ENCODE peak calls at places on chromosomes 11 and 22, in nine cellular contexts. B, O, U, Z, D, S, Y, I and J are unnamed samples. For H3K4me1, the result is how much of the 10 kb centered on the place peaks cover.

GRCh38 chr11:10925149-10925926 is 67.5 kb upstream of the ZBED5 start:
- DNase-seq in S (no peak), U (no peak), Y (no peak), B (no peak), Z (no peak), O (no peak), D (peak), I (no peak), J (peak)

GRCh38 chr11:44625759-44626523 is 60.5 kb downstream of the CD82 start:
- DNase-seq in S (peak), B (no peak), D (no peak), U (no peak), O (no peak), Y (no peak), I (no peak), Z (no peak), J (no peak)

GRCh38 chr11:102513869-102514268 is 16.7 kb downstream of the MMP7 start:
- DNase-seq in U (no peak), D (no peak), Y (peak), B (peak), O (no peak), I (peak), S (peak), Z (peak), J (no peak)

GRCh38 chr11:43748095-43748494 is 67.6 kb downstream of the HSD17B12 start:
- DNase-seq in B (no peak), S (no peak), Z (no peak), D (no peak), O (no peak), U (no peak), I (no peak), Y (no peak), J (no peak)

GRCh38 chr11:125348704-125349635 is 147.1 kb downstream of the FEZ1 start:
- DNase-seq in Y (peak), Z (peak), B (no peak), S (peak), O (no peak), I (peak), D (peak), U (peak), J (peak)

GRCh38 chr11:27116684-27117083 is 76.1 kb downstream of the BBOX1 start:
- DNase-seq in Y (no peak), I (peak), B (no peak), O (no peak), U (no peak), S (no peak), Z (peak), D (no peak), J (no peak)

GRCh38 chr22:46051646-46052045 is 74.7 kb upstream of the WNT7B start:
- DNase-seq in O (no peak), Y (peak), Z (no peak), I (no peak), B (no peak), U (no peak), S (no peak), D (no peak), J (peak)

GRCh38 chr11:89626366-89626765 is 83.7 kb upstream of the TRIM77 start:
- DNase-seq in Y (no peak), Z (no peak), I (no peak), D (no peak), S (no peak), U (no peak), O (no peak), B (no peak), J (no peak)

GRCh38 chr22:29031236-29031982 is 30.2 kb downstream of the C22orf31 start:
- DNase-seq in Y (peak), O (no peak), S (peak), U (peak), Z (peak), D (peak), B (peak), I (peak), J (peak)

GRCh38 chr22:43946391-43946680 is 8.9 kb upstream of the SAMM50 start:
- DNase-seq in U (peak), B (no peak), Z (no peak), S (no peak), D (no peak), Y (no peak), O (no peak), I (no peak), J (no peak)

GRCh38 chr11:60777106-60777505 is 8.0 kb upstream of the MS4A10 start:
- DNase-seq in O (no peak), Y (no peak), B (no peak), U (no peak), S (no peak), Z (no peak), D (no peak), I (no peak), J (no peak)

GRCh38 chr22:24459911-24460310 is 32.5 kb downstream of the ADORA2A start:
- DNase-seq in D (no peak), S (no peak), O (no peak), Z (no peak), Y (no peak), I (no peak), U (no peak), B (no peak), J (no peak)

GRCh38 chr11:32464078-32464477 is 28.7 kb upstream of the WT1 start:
- DNase-seq in S (no peak), Z (no peak), I (no peak), B (no peak), U (no peak), O (no peak), Y (no peak), D (no peak), J (no peak)

GRCh38 chr11:35204614-35205013 is 65.6 kb downstream of the CD44 start:
- DNase-seq in B (no peak), D (no peak), Z (no peak), U (no peak), Y (no peak), S (no peak), O (no peak), I (no peak), J (no peak)

GRCh38 chr11:35208795-35209194 is 69.8 kb downstream of the CD44 start:
- DNase-seq in Y (no peak), D (no peak), S (no peak), Z (no peak), U (no peak), B (no peak), I (no peak), O (no peak), J (no peak)

GRCh38 chr11:35210886-35211546 is 72.0 kb downstream of the CD44 start:
- DNase-seq in U (no peak), S (no peak), D (no peak), Y (no peak), I (no peak), O (no peak), Z (no peak), B (no peak), J (no peak)

GRCh38 chr11:35207471-35208403 is 68.8 kb downstream of the CD44 start:
- DNase-seq in S (no peak), U (no peak), I (peak), Z (no peak), B (no peak), O (no peak), Y (no peak), D (no peak), J (no peak)

GRCh38 chr11:35206616-35207015 is 67.6 kb downstream of the CD44 start:
- DNase-seq in B (no peak), Z (no peak), Y (no peak), U (no peak), D (no peak), O (no peak), I (no peak), S (no peak), J (no peak)
- H3K4me3 ChIP-seq in B (no peak), Z (no peak), Y (no peak), U (no peak), D (no peak), O (no peak), I (no peak), S (no peak), J (no peak)

DNA sequence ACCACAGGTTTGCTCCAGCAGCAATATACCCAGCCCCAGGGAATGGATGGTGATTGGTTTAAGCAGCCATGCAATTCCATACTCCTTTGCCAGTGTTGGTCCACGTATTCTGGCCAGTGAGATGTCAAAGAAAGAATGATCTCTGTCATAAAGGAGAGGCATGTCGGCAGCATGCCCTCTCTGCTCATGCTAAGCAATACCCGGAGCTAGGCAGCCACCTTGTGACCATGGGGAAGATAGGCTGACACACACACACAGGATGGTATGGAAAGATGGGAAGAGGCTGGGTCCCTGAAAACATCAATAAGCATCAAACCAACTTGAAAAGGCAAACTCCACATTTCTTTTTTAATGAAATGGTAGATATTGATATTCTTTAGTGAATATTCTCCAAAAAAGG is 5.1 kb downstream of the ABCC8 start:
- DNase-seq in Y (peak), O (no peak), U (no peak), I (no peak), B (no peak), S (no peak), D (no peak), Z (no peak), J (no peak)
- TF ChIP-seq CTCF in Y (peak), O (no peak), U (no peak), I (no peak), B (no peak), S (no peak), D (peak), Z (no peak), J (no peak)

GRCh38 chr11:130670200-130670599 is 221.8 kb downstream of the ADAMTS15 start:
- DNase-seq in D (no peak), U (no peak), S (no peak), B (no peak), Z (no peak), O (no peak), Y (no peak), I (no peak), J (no peak)

GRCh38 chr11:130668751-130669150 is 220.3 kb downstream of the ADAMTS15 start:
- DNase-seq in B (no peak), Y (no peak), O (no peak), Z (no peak), S (no peak), U (no peak), I (no peak), D (no peak), J (no peak)

GRCh38 chr11:130671801-130672700 is 223.6 kb downstream of the ADAMTS15 start:
- DNase-seq in Z (peak), Y (peak), I (peak), U (peak), S (peak), D (no peak), O (peak), B (peak), J (peak)

DNA sequence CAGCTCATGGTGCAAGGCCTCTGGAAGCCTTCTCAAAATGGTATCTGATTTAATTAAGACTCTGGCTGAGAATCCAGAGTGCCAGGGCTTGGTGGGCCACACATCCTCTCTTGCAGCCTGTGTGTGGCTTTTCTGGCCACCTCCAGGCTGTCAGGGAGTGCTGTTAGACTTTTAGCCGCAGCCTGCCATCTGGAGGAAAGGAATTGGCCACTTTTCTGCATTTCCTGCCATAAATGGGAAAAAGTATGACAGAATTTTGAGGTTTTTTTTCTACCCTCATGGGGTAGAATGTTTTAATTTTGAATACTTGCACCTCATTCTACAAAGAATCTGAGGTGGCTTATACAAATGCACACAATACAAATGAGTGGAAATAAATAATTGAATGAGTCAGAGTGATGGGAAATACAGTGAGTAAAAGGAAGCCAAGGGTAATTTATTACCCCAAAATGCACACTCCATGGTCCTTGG is 218.4 kb downstream of the ADAMTS15 start:
- DNase-seq in S (no peak), I (peak), Y (no peak), Z (no peak), D (no peak), U (no peak), B (no peak), O (no peak), J (no peak)
- H3K4me1 ChIP-seq in S (under half), I (under half), Y (under half), Z (under half), D (under half), U (under half), B (under half), O (under half), J (under half)

GRCh38 chr11:65642014-65642671 is 4.2 kb downstream of the SIPA1 start:
- DNase-seq in B (no peak), O (no peak), I (no peak), U (no peak), Y (no peak), D (peak), S (no peak), Z (no peak), J (no peak)
- H3K4me3 ChIP-seq in B (no peak), O (peak), I (no peak), U (no peak), Y (no peak), D (peak), S (no peak), Z (no peak), J (no peak)

GRCh38 chr11:2901854-2902783 is 16.5 kb upstream of the CDKN1C start:
- DNase-seq in I (peak), B (peak), D (peak), S (peak), Z (peak), O (peak), Y (peak), U (peak), J (peak)
- TF ChIP-seq CTCF in I (no peak), B (no peak), D (no peak), S (no peak), Z (no peak), O (no peak), Y (no peak), U (no peak), J (no peak)

GRCh38 chr11:45859661-45860140 is 12.4 kb downstream of the CRY2 start:
- DNase-seq in B (peak), U (peak), D (peak), Z (peak), Y (peak), I (peak), O (peak), S (peak), J (peak)
- H3K4me1 ChIP-seq in B (under half), U (under half), D (under half), Z (under half), Y (half or more), I (under half), O (half or more), S (under half), J (under half)

GRCh38 chr11:12161603-12162350 is 51.4 kb downstream of the MICAL2 start:
- DNase-seq in U (no peak), I (no peak), B (no peak), S (no peak), Y (no peak), D (no peak), Z (no peak), O (no peak), J (no peak)
- H3K4me3 ChIP-seq in U (no peak), I (no peak), B (no peak), S (no peak), Y (no peak), D (no peak), Z (no peak), O (no peak), J (no peak)

DNA sequence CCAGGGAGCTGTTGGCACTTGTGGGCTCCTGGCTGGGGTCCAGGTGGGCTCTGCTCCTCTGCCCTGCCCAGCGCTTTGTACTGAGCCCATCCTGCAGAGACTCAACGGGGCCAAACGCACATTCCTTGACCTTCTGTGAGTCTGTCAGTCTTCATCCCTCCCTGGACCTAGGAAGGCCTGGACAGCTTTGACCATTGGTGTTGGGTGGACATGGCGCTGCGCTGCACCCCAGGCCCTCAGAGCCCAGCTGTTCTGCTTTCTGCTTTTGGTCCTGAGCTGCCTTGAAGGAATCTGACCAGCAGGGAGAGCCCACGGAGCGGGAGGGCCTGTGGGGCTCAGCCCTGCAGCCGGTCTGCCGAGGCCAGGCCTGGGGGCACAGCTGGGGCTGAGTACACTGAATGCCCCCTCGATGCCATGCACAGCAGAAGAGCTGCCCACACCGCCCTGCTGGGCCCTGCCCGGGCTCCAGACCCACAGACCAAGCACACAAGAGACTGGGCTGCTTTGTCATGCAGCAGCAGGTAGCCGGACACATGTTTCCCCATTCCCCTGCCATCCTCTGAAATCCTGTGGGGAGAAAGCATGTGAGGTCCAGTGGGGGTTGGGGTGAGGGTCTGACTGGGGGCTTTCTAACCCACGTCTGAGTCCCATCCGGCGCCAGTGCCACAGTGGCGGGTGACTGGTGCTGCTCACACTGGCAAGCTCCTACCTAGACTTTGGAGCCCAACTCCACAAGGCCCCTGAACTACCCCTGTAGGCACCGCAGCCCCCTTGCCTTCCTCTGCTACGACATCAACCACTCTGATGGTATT is 24.1 kb upstream of the CCDC188 start:
- DNase-seq in Y (no peak), U (no peak), S (no peak), D (no peak), Z (peak), O (no peak), I (no peak), B (no peak), J (no peak)
- TF ChIP-seq CTCF in Y (no peak), U (peak), S (no peak), D (peak), Z (peak), O (peak), I (peak), B (no peak), J (no peak)

DNA sequence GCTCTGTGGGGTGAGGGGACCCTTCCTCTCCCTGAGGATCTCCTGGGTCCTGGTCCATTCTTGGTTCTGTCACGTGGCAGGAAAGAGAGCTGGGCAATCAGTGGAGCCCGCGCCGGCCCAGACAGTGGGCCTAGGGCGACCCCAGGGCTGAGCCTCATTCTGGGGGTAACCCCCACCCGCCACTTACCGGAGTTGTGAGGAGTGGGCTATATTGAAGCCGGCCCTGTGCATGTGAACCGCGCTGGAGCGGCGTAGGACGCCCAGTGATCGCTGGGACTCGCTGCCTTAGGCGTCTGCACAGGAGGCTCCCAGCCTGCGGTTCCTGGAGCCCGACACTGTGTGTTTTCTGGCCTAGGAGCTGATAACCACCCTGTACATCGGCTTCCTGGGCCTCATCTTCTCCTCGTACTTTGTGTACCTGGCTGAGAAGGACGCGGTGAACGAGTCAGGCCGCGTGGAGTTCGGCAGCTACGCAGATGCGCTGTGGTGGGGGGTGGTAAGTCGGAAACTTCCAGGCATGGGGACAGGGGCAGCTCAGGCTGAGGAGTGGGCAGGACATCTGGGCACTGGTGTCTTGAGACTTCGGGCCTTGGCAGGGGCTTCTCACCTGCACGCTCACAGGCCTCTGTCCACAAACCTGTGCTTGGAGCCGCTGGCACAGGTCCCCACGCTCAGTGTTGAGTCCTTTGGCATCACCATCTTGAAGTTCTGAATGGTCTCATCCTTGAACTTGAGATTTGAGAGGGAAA is 127.1 kb downstream of the KCNQ1OT1 start:
- DNase-seq in Y (peak), S (no peak), I (no peak), O (peak), Z (no peak), D (no peak), U (no peak), B (no peak), J (peak)
- H3K4me1 ChIP-seq in Y (under half), S (under half), I (under half), O (under half), Z (under half), D (under half), U (under half), B (under half), J (under half)